ENCODE peak calls at places on chromosomes 7 and 10, in ten cellular contexts. B is cardiac fibroblast; Q is nephron progenitor cell; S is activated CD4-positive, CD25-positive, alpha-beta regulatory T cell treated with anti-CD3 and anti-CD28 coated beads, Interleukin-2, amount 50 U/mL, for 72 hours; D is activated naive CD4-positive, alpha-beta T cell treated with Interleukin-2 at 50 U/mL for 16 hours; E is endothelial cell; G is stimulated activated CD4-positive, alpha-beta T cell treated with anti-CD3 and anti-CD28 coated beads, Interleukin-2, amount 100 ng/mL, for 48 hours; W is fibroblast of pulmonary artery; K is hepatocyte; C is AG09319. U is an unnamed sample.

GRCh38 chr10:93245772-93246171 is 172.1 kb downstream of the CYP26A1 start:
- DNase-seq in S (no peak), Q (no peak), E (no peak), W (no peak), B (no peak), G (no peak), C (peak; percentile 16), K (no peak), D (no peak), U (peak; percentile 9)

GRCh38 chr10:97780991-97781540 is 9.3 kb upstream of the SFRP5 start:
- DNase-seq in S (no peak), W (no peak), C (no peak), B (peak; percentile 6), Q (no peak), G (no peak), D (no peak), K (no peak), E (no peak), U (no peak)

GRCh38 chr10:19332304-19332703 is 283.7 kb downstream of the MALRD1 start:
- DNase-seq in W (peak; percentile 59), S (no peak), B (peak; percentile 19), C (no peak), E (no peak), G (no peak), D (no peak), Q (no peak), K (no peak), U (peak; percentile 67)

GRCh38 chr7:29247962-29248236 is 53.3 kb downstream of the CHN2 start:
- DNase-seq in D (no peak), K (no peak), B (no peak), E (no peak), G (no peak), W (no peak), Q (no peak), S (no peak), C (no peak), U (no peak)

GRCh38 chr7:116258734-116259133 is 48.4 kb downstream of the TES start:
- DNase-seq in D (peak; percentile 21), S (no peak), W (peak; percentile 81), G (peak; percentile 24), C (peak; percentile 40), K (peak; percentile 67), E (peak; percentile 49), B (peak; percentile 87), Q (peak; percentile 16), U (peak; percentile 54)

GRCh38 chr10:116733566-116733965 is 8.8 kb downstream of the HSPA12A start:
- DNase-seq in D (no peak), K (no peak), G (no peak), S (no peak), W (no peak), B (peak; percentile 70), C (no peak), Q (no peak), E (no peak), U (no peak)

GRCh38 chr7:12524794-12525386 is 45.6 kb upstream of the SCIN start:
- DNase-seq in D (no peak), G (no peak), Q (no peak), W (peak; percentile 77), E (no peak), K (peak; percentile 62), C (peak; percentile 16), B (peak; percentile 74), S (no peak), U (peak; percentile 66)

GRCh38 chr7:105389090-105389650 is 449 bp upstream of the SRPK2 start:
- DNase-seq in D (peak; percentile 26), K (peak; percentile 73), E (peak; percentile 52), G (peak; percentile 26), Q (no peak), W (peak; percentile 61), B (peak; percentile 61), C (no peak), S (peak; percentile 51), U (peak; percentile 67)